ENCODE peak calls at places on chromosome 1, in ten cellular contexts. N, O, I, Y, Q, B, P, C, R and J are unnamed samples.

GRCh38 chr1:241639653-241640148 is 468 bp downstream of the CHML start:
- DNase-seq in C (no peak), O (no peak), Y (no peak), N (peak; percentile 30), B (peak; percentile 27), R (no peak), I (no peak), P (peak; percentile 51), Q (no peak), J (peak; percentile 22)

GRCh38 chr1:32327204-32327603 is 8.8 kb downstream of the MARCKSL1 start:
- DNase-seq in Y (no peak), Q (no peak), O (no peak), N (no peak), C (no peak), I (no peak), B (no peak), P (no peak), R (no peak), J (no peak)

GRCh38 chr1:172851077-172851476 is 192.2 kb downstream of the FASLG start:
- DNase-seq in B (no peak), R (no peak), N (no peak), I (no peak), O (no peak), C (no peak), Y (no peak), P (no peak), Q (no peak), J (no peak)

GRCh38 chr1:23098463-23099170 is 70.0 kb downstream of the LUZP1 start:
- DNase-seq in Y (peak; percentile 60), N (peak; percentile 55), P (peak; percentile 87), B (peak; percentile 83), C (peak; percentile 66), O (peak; percentile 58), Q (peak; percentile 81), R (no peak), I (peak; percentile 18), J (peak; percentile 45)

GRCh38 chr1:248739580-248740205 is 15.9 kb downstream of the LYPD8 start:
- DNase-seq in B (no peak), I (no peak), P (no peak), C (no peak), Q (no peak), R (no peak), N (no peak), Y (no peak), O (no peak), J (no peak)

GRCh38 chr1:33426906-33427305 is 4.0 kb downstream of the PHC2 start:
- DNase-seq in O (no peak), C (no peak), Q (no peak), N (no peak), Y (no peak), I (no peak), R (no peak), P (no peak), B (no peak), J (no peak)

GRCh38 chr1:233088613-233089012 is 138.2 kb downstream of the NTPCR start:
- DNase-seq in Y (no peak), C (no peak), Q (no peak), P (no peak), B (no peak), O (no peak), I (no peak), N (no peak), R (no peak), J (no peak)

GRCh38 chr1:61143821-61144220 is 61.5 kb downstream of the NFIA start:
- DNase-seq in R (no peak), N (no peak), I (no peak), P (no peak), Y (no peak), C (no peak), B (no peak), O (no peak), Q (no peak), J (no peak)

GRCh38 chr1:8666394-8667167 is 150.9 kb downstream of the RERE start:
- DNase-seq in I (no peak), B (no peak), R (no peak), C (no peak), P (peak; percentile 48), N (no peak), O (no peak), Y (no peak), Q (no peak), J (no peak)

GRCh38 chr1:203179328-203180009 is 3.8 kb upstream of the MYBPH start:
- DNase-seq in Q (no peak), C (no peak), O (no peak), P (no peak), Y (no peak), B (no peak), N (no peak), R (no peak), I (no peak), J (no peak)

GRCh38 chr1:42319128-42319851 is 15.7 kb downstream of the FOXJ3 start:
- DNase-seq in N (no peak), R (no peak), O (no peak), Y (peak; percentile 17), P (peak; percentile 77), C (no peak), I (no peak), Q (no peak), B (no peak), J (peak; percentile 60)

GRCh38 chr1:177138347-177138746 is 26.2 kb downstream of the ASTN1 start:
- DNase-seq in Y (no peak), C (no peak), N (no peak), Q (no peak), R (no peak), I (no peak), B (no peak), O (no peak), P (no peak), J (no peak)

GRCh38 chr1:32393832-32394140 is 455 bp downstream of the BSDC1 start:
- DNase-seq in Q (no peak), P (peak; percentile 51), O (no peak), R (no peak), I (no peak), N (no peak), B (no peak), C (no peak), Y (peak; percentile 40), J (no peak)

GRCh38 chr1:156641761-156642264 is at the start of gene BCAN:
- DNase-seq in Y (peak; percentile 21), P (peak; percentile 27), R (no peak), C (no peak), O (no peak), N (no peak), Q (no peak), B (peak; percentile 83), I (no peak), J (no peak)